ENCODE peak calls at places on chromosomes 7 and 10, in nine cellular contexts. O is tibial artery, G is A549, F is prostate gland, W is BJ, E is tibial nerve, X is Panc1, Z is astrocyte of the cerebellum, P is GM12864. U is an unnamed sample.

GRCh38 chr7:47540387-47541093 is 41.4 kb downstream of the TNS3 start:
- DNase-seq in O (no peak), G (no peak), F (no peak), W (no peak), E (no peak), X (no peak), Z (no peak), P (no peak), U (no peak)

GRCh38 chr10:91604936-91605534 is 27.8 kb downstream of the PPP1R3C start:
- DNase-seq in O (no peak), G (no peak), F (no peak), W (no peak), E (no peak), X (no peak), Z (no peak), P (no peak), U (no peak)

GRCh38 chr10:11119843-11120242 is 102.2 kb downstream of the CELF2 start:
- DNase-seq in O (no peak), G (no peak), F (no peak), W (no peak), E (no peak), X (no peak), Z (no peak), P (no peak), U (no peak)

GRCh38 chr7:38451840-38452239 is 178.4 kb upstream of the TARP start:
- DNase-seq in O (no peak), G (peak; percentile 9), F (no peak), W (no peak), E (no peak), X (peak; percentile 12), Z (peak; percentile 31), P (no peak), U (no peak)

GRCh38 chr7:70884446-70884764 is 247.5 kb upstream of the GALNT17 start:
- DNase-seq in O (no peak), G (no peak), F (no peak), W (no peak), E (no peak), X (no peak), Z (no peak), P (no peak), U (no peak)

GRCh38 chr10:22552888-22553378 is 161.4 kb downstream of the PIP4K2A start:
- DNase-seq in O (no peak), G (no peak), F (peak; percentile 11), W (no peak), E (no peak), X (no peak), Z (no peak), P (no peak), U (no peak)

GRCh38 chr10:73894245-73894971 is 16.5 kb upstream of the PLAU start:
- DNase-seq in O (no peak), G (no peak), F (no peak), W (no peak), E (no peak), X (no peak), Z (peak; percentile 97), P (no peak), U (no peak)

GRCh38 chr10:136465-136762 is 1.2 kb downstream of the ZMYND11 start:
- DNase-seq in O (no peak), G (no peak), F (no peak), W (no peak), E (no peak), X (no peak), Z (no peak), P (no peak), U (no peak)

GRCh38 chr7:20651960-20652544 is 36.6 kb downstream of the ABCB5 start:
- DNase-seq in O (no peak), G (peak; percentile 7), F (no peak), W (no peak), E (no peak), X (no peak), Z (no peak), P (no peak), U (peak; percentile 19)

GRCh38 chr7:27192546-27193334 is 7.2 kb downstream of the HOXA13 start:
- DNase-seq in O (peak; percentile 26), G (no peak), F (peak; percentile 55), W (no peak), E (peak; percentile 21), X (no peak), Z (no peak), P (no peak), U (no peak)

DNA sequence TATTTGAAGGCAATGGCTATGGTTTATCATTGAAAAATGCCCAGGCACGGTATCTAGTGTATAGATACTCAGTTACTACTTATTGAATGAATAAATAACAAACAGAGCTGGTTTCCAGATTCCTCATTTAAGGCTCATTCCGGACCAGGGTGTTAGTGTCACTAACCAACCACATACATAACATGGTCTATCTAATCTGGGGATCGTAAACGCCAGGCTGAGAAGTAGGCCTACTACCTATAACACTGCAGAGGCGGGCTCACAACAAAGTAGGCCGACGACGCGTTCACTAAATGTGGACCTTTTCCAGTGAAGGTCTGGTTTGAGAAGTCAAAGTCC is 423 bp downstream of the LSM5 start:
- DNase-seq in O (no peak), G (no peak), F (no peak), W (no peak), E (no peak), X (no peak), Z (no peak), P (no peak), U (no peak)
- H3K4me3 ChIP-seq in O (peak overlapping the region; percentile 81), G (peak overlapping the region; percentile 79), F (peak overlapping the region; percentile 58), W (peak overlapping the region; percentile 78), E (peak overlapping the region; percentile 49), X (peak overlapping the region; percentile 80), Z (peak overlapping the region; percentile 73), P (peak overlapping the region; percentile 91), U (peak overlapping the region; percentile 84)

GRCh38 chr7:94393251-94393758 is 1.4 kb upstream of the COL1A2 start:
- DNase-seq in O (no peak), G (no peak), F (no peak), W (no peak), E (peak; percentile 50), X (no peak), Z (no peak), P (no peak), U (no peak)
- H3K4me3 ChIP-seq in O (peak overlapping the region; percentile 76), G (no peak overlapping the region), F (no peak overlapping the region), W (peak overlapping the region; percentile 67), E (no peak overlapping the region), X (no peak overlapping the region), Z (peak overlapping the region; percentile 99), P (no peak overlapping the region), U (no peak overlapping the region)

DNA sequence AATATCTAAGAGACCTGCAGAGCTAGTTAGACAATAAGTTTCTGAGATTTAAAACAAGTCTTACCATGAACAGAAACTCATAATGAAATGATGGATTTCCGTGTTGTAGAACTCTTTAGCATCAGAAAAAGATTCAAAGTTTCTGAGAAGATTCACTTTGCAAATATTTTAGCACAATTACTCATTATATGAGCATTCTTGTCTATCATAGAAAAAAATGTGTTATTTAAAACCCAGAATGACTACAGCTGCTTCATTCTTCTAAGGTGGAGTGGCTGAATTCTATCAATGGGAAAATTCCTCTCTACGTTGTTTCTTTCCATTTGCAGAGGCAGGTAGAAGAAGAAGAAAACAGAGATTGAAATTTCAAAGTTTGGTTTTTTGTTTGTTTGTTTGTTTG is 21.0 kb upstream of the RALA start:
- DNase-seq in O (no peak), G (no peak), F (no peak), W (no peak), E (no peak), X (no peak), Z (no peak), P (no peak), U (no peak)
- H3K4me3 ChIP-seq in O (no peak overlapping the region), G (no peak overlapping the region), F (no peak overlapping the region), W (no peak overlapping the region), E (no peak overlapping the region), X (no peak overlapping the region), Z (no peak overlapping the region), P (no peak overlapping the region), U (no peak overlapping the region)

GRCh38 chr10:98310721-98311120 is 42.7 kb upstream of the LOXL4 start:
- DNase-seq in O (no peak), G (no peak), F (no peak), W (no peak), E (no peak), X (no peak), Z (no peak), P (no peak), U (no peak)

GRCh38 chr10:98307916-98308315 is 39.9 kb upstream of the LOXL4 start:
- DNase-seq in O (no peak), G (no peak), F (no peak), W (no peak), E (no peak), X (no peak), Z (no peak), P (no peak), U (no peak)

GRCh38 chr10:98309366-98310355 is 41.7 kb upstream of the LOXL4 start:
- DNase-seq in O (peak; percentile 61), G (peak; percentile 89), F (peak; percentile 63), W (peak; percentile 55), E (peak; percentile 60), X (no peak), Z (peak; percentile 52), P (no peak), U (no peak)

GRCh38 chr10:98306501-98306900 is 38.5 kb upstream of the LOXL4 start:
- DNase-seq in O (no peak), G (no peak), F (no peak), W (no peak), E (no peak), X (no peak), Z (no peak), P (no peak), U (no peak)

GRCh38 chr10:98308602-98309365 is 40.8 kb upstream of the LOXL4 start:
- DNase-seq in O (no peak), G (no peak), F (no peak), W (no peak), E (no peak), X (no peak), Z (no peak), P (no peak), U (no peak)
- H3K4me3 ChIP-seq in O (peak overlapping the region; percentile 5), G (no peak overlapping the region), F (no peak overlapping the region), W (no peak overlapping the region), E (no peak overlapping the region), X (peak overlapping the region; percentile 43), Z (no peak overlapping the region), P (no peak overlapping the region), U (no peak overlapping the region)

U was measured in Jurkat, Clone E6-1.